ENCODE peak calls at places on chromosomes 16 and 17, in nine cellular contexts. Q, Y, D, G, L, W, R, N and I are unnamed samples. For H3K4me1, the result is how much of the 10 kb centered on the place peaks cover.

GRCh38 chr17:34763727-34764665 is 184.6 kb downstream of the TMEM132E start:
- DNase-seq in G (no peak), Q (no peak), Y (no peak), W (no peak), L (no peak), R (no peak), N (no peak), D (no peak), I (no peak)

GRCh38 chr16:51150159-51150893 is 744 bp downstream of the SALL1 start:
- DNase-seq in G (no peak), L (no peak), Q (no peak), D (no peak), N (no peak), W (no peak), R (no peak), Y (no peak), I (no peak)

GRCh38 chr17:31533546-31534155 is 142.2 kb downstream of the RAB11FIP4 start:
- DNase-seq in W (no peak), R (no peak), Y (peak), G (no peak), N (peak), D (no peak), L (no peak), Q (peak), I (no peak)

GRCh38 chr16:81583893-81584705 is 139.5 kb downstream of the CMIP start:
- DNase-seq in W (no peak), R (no peak), Y (peak), G (no peak), Q (no peak), D (no peak), N (no peak), L (peak), I (no peak)

GRCh38 chr16:48556210-48556912 is 53.6 kb downstream of the N4BP1 start:
- DNase-seq in R (no peak), W (no peak), Y (no peak), G (no peak), N (no peak), D (no peak), Q (no peak), L (no peak), I (no peak)

GRCh38 chr16:680967-681745 is 946 bp downstream of the STUB1 start:
- DNase-seq in D (no peak), Y (no peak), Q (peak), L (no peak), R (peak), W (no peak), N (no peak), G (no peak), I (no peak)

GRCh38 chr17:32452281-32452680 is 8.0 kb downstream of the PSMD11 start:
- DNase-seq in Q (no peak), W (no peak), N (no peak), L (no peak), G (no peak), D (no peak), R (no peak), Y (no peak), I (no peak)

GRCh38 chr16:2987854-2988253 is 7.6 kb upstream of the PKMYT1 start:
- DNase-seq in Q (no peak), Y (no peak), L (no peak), W (no peak), D (no peak), G (no peak), N (no peak), R (no peak), I (no peak)

GRCh38 chr16:20952144-20952797 is 51.7 kb downstream of the LYRM1 start:
- DNase-seq in N (peak), R (no peak), W (no peak), L (no peak), Q (no peak), G (no peak), D (no peak), Y (peak), I (no peak)

GRCh38 chr16:74460542-74460941 is 39.3 kb upstream of the CLEC18B start:
- DNase-seq in L (no peak), N (no peak), Y (no peak), D (no peak), W (no peak), Q (no peak), R (no peak), G (no peak), I (no peak)
- H3K4me1 ChIP-seq in L (under half), N (under half), Y (under half), D (under half), W (under half), Q (under half), R (under half), G (under half), I (under half)

GRCh38 chr16:57694556-57695377 is at the start of gene DRC7:
- DNase-seq in N (peak), G (no peak), L (no peak), R (no peak), D (no peak), W (no peak), Y (peak), Q (no peak), I (no peak)
- H3K27ac ChIP-seq in N (no peak), G (no peak), L (no peak), R (no peak), D (no peak), W (no peak), Y (no peak), Q (no peak), I (no peak)

DNA sequence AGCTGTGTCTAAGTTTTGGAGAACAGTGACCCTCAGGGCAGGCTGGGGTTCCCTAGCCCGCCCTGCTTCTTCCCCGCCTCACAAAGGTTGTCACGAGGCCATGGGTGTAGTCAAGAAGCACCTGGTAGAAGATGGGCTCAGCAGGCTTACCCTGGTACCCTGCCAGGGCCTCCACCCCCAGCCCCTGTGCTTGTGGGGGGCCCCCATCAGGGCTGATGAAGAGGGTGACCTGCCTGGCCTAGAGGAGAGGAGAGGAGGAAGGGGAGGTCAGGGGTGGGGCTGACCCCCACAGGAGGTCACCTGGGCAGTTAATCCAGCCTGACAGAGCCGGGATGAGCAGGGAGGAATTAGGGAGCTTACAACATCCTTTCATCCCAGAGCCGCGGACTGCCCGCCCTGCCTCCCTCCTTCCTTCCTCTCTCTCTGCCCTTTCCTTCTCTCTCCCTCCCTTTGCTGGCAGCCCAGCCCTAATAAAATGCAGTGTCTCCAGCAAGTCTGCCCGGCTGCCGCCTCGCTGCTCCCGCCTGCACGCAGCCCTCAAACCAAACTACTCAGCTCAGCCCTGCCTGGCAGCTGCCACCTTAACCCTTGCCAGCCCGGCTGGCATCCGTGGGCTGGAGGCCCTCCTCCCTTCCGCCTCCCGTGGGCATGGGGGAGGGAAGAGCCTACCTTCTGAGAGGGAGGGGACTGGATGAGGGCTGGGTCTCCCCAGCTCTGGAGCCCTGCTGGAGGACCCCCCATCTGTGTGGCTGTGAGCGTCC is 7.2 kb downstream of the DLX3 start:
- DNase-seq in N (peak), Q (no peak), R (no peak), W (no peak), G (no peak), D (no peak), Y (no peak), L (peak), I (no peak)
- H3K4me3 ChIP-seq in N (no peak), Q (no peak), R (no peak), W (no peak), G (no peak), D (no peak), Y (no peak), L (no peak), I (no peak)

GRCh38 chr16:88775825-88776224 is 9.2 kb downstream of the PIEZO1 start:
- DNase-seq in N (no peak), L (no peak), R (no peak), D (no peak), Q (no peak), G (no peak), Y (no peak), W (no peak), I (no peak)

GRCh38 chr16:88777801-88778415 is 7.1 kb downstream of the PIEZO1 start:
- DNase-seq in Q (no peak), L (no peak), Y (no peak), W (no peak), N (no peak), G (no peak), D (no peak), R (no peak), I (no peak)

GRCh38 chr16:88780100-88781062 is 4.6 kb downstream of the PIEZO1 start:
- DNase-seq in G (no peak), Q (no peak), L (no peak), Y (no peak), W (no peak), R (no peak), D (no peak), N (no peak), I (no peak)

GRCh38 chr16:88779406-88780099 is 5.5 kb downstream of the PIEZO1 start:
- DNase-seq in W (no peak), R (no peak), G (no peak), Y (no peak), N (no peak), Q (peak), L (no peak), D (no peak), I (no peak)

DNA sequence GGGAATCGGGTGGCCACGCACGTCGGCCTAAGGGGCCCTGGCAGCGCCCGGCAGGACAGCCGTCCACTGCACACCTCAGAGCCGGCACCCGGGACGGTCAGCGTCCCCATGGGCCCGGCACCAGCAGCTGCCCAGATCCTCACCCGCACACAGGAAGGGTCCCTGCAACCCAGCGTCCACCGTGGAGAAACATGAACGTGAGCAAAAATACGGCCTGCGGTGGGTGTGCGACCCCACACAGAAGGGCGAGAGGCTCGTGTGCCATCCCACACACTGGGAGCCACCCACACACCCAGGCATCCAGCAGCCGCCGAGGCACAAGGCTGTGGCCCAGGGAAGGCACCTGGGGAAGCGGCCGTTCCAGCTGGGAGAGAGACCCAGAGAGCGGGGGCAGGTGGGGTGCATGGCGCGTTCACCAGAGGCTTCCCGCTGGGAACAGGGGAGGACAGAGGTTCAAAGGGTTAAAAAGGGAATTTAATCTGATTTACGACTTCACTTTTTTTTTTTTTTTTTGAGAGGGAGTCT is 6.4 kb downstream of the PIEZO1 start:
- DNase-seq in N (no peak), R (no peak), G (no peak), Y (no peak), L (no peak), D (no peak), Q (no peak), W (no peak), I (no peak)
- H3K4me1 ChIP-seq in N (half or more), R (under half), G (half or more), Y (half or more), L (half or more), D (under half), Q (half or more), W (under half), I (under half)

DNA sequence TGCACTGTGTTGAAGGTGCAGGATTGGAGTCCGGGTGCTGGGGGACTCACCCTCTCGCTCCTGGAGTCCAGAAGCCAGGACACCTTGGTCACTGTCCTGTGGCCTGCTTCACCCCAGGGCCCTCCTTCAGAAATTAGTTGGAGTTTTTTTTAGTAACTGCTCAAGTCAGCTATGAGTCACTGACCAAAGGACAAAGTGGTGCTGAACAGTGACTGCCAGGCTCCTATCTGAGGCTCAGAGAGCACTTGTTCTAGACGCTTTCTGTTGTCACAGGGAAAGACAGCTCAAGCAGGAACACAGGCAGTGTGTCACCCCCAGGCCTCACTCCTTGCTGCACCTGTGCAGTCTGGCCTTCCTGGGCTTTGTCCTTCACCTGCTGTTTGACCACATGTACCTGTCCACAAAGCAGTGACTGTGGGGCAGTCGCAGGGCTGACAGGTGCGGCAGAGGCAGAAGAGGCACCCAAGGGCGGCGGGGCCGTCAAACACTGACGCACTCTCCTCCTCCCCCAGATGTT is 4.1 kb upstream of the FAAP100 start:
- DNase-seq in Q (peak), N (no peak), L (no peak), W (no peak), R (no peak), G (no peak), Y (no peak), D (no peak), I (no peak)
- H3K27ac ChIP-seq in Q (peak), N (no peak), L (no peak), W (no peak), R (no peak), G (no peak), Y (peak), D (peak), I (no peak)

GRCh38 chr16:19523184-19523558 is 571 bp upstream of the CCP110 start:
- DNase-seq in G (no peak), D (no peak), Y (no peak), Q (no peak), N (no peak), W (no peak), R (peak), L (no peak), I (no peak)
- H3K4me3 ChIP-seq in G (no peak), D (peak), Y (peak), Q (peak), N (peak), W (no peak), R (no peak), L (peak), I (no peak)